ENCODE peak calls at places on chromosomes 3 and 15, in four cellular contexts. E is K562, X is A549, O is heart left ventricle. L is an unnamed sample.

GRCh38 chr15:40650479-40650878 is 44.5 kb upstream of the RAD51 start:
- DNase-seq in E (no peak), X (no peak), O (no peak), L (no peak)

GRCh38 chr3:30227571-30228301 is 378.7 kb upstream of the TGFBR2 start:
- DNase-seq in O (no peak), E (no peak), X (peak; percentile 25), L (no peak)

GRCh38 chr3:29324180-29324651 is 43.3 kb downstream of the RBMS3 start:
- DNase-seq in E (no peak), X (peak; percentile 18), O (peak; percentile 75), L (peak; percentile 44)

GRCh38 chr3:42118762-42119361 is 27.7 kb downstream of the TRAK1 start:
- DNase-seq in O (no peak), X (peak; percentile 72), E (peak; percentile 49), L (no peak)

GRCh38 chr3:124248471-124249028 is 256.6 kb upstream of the ROPN1 start:
- DNase-seq in O (peak; percentile 64), X (peak; percentile 28), E (no peak), L (peak; percentile 73)

GRCh38 chr3:32380097-32380496 is 11.6 kb upstream of the CMTM7 start:
- DNase-seq in X (no peak), E (no peak), O (no peak), L (no peak)

GRCh38 chr15:69797615-69798014 is 300.1 kb downstream of the TLE3 start:
- DNase-seq in X (no peak), E (no peak), O (no peak), L (no peak)

GRCh38 chr3:17894434-17895060 is 152.1 kb upstream of the TBC1D5 start:
- DNase-seq in O (no peak), X (no peak), E (no peak), L (no peak)

GRCh38 chr3:178546079-178546478 is 9.8 kb downstream of the KCNMB2 start:
- DNase-seq in X (no peak), O (no peak), E (no peak), L (no peak)

GRCh38 chr3:186772886-186773417 is 10.4 kb upstream of the EIF4A2 start:
- DNase-seq in E (no peak), X (no peak), O (peak; percentile 69), L (peak; percentile 20)

GRCh38 chr15:68734886-68735285 is 85.8 kb downstream of the ANP32A start:
- DNase-seq in X (no peak), E (no peak), O (no peak), L (no peak)

DNA sequence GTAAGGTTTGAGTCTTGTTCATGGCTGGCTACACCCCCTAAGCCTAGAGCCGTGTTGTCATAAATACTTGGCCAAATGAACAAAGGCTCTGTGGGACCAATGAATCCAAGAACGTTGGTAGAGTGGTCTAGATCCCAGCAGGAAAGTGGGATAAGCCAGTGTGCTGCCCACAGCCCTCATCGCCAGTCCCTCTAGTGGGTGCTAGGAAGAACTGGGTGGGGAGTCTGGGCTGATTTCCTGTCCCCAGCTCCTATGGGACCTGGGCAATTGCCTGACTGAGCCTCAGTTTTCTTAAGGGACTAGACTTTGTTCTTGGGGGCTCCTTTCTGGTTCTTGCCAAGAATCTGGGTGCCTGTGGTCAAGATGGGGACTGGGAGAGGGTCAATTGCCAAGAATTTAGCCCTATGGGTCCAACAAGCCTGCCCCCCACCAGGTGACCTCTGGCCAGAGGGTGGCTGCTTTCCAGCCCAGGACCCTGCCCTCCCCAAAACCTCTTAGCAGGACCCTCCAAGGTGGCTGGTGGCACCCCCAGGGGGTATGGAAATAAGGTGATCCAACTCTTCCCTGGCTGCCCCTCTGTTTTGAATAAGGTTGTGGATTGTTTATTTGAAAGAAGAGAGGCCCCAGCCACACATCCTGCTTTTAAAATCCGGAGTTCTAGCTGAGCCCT is 42.7 kb downstream of the SMAD6 start:
- DNase-seq in X (peak; percentile 65), E (no peak), O (no peak), L (no peak)
- TF ChIP-seq CTCF in X (no peak), E (no peak), O (no peak), L (no peak)

DNA sequence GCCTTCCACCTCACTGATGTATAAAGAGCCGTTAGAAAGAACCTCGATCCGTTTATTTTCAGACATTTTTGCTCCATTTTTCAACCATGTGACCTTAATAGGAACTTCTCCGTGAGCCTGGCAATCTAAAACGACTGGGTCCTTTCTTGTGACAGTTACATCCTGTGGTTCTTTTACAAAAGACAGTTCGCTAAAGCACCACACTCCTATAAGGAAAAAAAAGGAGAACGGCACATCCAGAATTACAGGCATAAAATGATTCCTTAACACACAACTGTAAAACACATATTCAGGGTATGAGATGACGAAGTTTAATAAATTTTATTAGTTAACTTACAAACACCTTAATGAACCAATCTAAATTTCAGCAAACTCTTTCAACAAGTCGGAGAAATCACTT is 2.5 kb downstream of the PRTG start:
- DNase-seq in E (no peak), X (no peak), O (no peak), L (no peak)
- TF ChIP-seq POLR2A in E (no peak), X (no peak), O (no peak), L (no peak)

GRCh38 chr3:53109822-53110771 is 20.1 kb downstream of the RFT1 start:
- DNase-seq in E (peak; percentile 46), O (peak; percentile 18), X (peak; percentile 41), L (peak; percentile 64)
- TF ChIP-seq CTCF in E (peak; percentile 63), O (peak; percentile 53), X (peak; percentile 29), L (peak; percentile 44)

GRCh38 chr15:48177875-48178611 is at the start of gene MYEF2:
- DNase-seq in O (peak; percentile 59), X (peak; percentile 44), E (peak; percentile 7), L (peak; percentile 36)
- TF ChIP-seq POLR2A in O (no peak), X (peak; percentile 20), E (no peak), L (no peak)